ENCODE peak calls at places on chromosomes 7 and 10, in five cellular contexts. S is epithelial cell of esophagus, U is WTC11, W is mesothelial cell of epicardium, Z is H7. I is an unnamed sample.

GRCh38 chr10:111656066-111656465 is 527.5 kb downstream of the GPAM start:
- DNase-seq in S (no peak), U (no peak), W (no peak), Z (no peak), I (no peak)

GRCh38 chr10:102988404-102989314 is 70.6 kb downstream of the CNNM2 start:
- DNase-seq in S (peak; percentile 45), U (no peak), W (no peak), Z (no peak), I (peak; percentile 24)

GRCh38 chr10:35218339-35218955 is 91.8 kb downstream of the CREM start:
- DNase-seq in S (peak; percentile 85), U (peak; percentile 81), W (peak; percentile 60), Z (peak; percentile 54), I (peak; percentile 78)

GRCh38 chr7:108430664-108431063 is 25.6 kb downstream of the NRCAM start:
- DNase-seq in S (no peak), U (no peak), W (no peak), Z (no peak), I (no peak)

GRCh38 chr7:27143022-27143949 is at the start of gene HOXA5:
- DNase-seq in S (peak; percentile 95), U (peak; percentile 89), W (peak; percentile 83), Z (peak; percentile 98), I (peak; percentile 97)

GRCh38 chr7:113912881-113913280 is 5.9 kb downstream of the PPP1R3A start:
- DNase-seq in S (no peak), U (no peak), W (no peak), Z (no peak), I (no peak)

GRCh38 chr10:63703113-63703670 is 182.0 kb downstream of the REEP3 start:
- DNase-seq in S (peak; percentile 18), U (no peak), W (no peak), Z (no peak), I (no peak)

GRCh38 chr10:56449770-56450169 is 88.7 kb upstream of the ZWINT start:
- DNase-seq in S (peak; percentile 13), U (no peak), W (no peak), Z (no peak), I (no peak)

GRCh38 chr10:114876169-114876568 is 54.6 kb downstream of the FHIP2A start:
- DNase-seq in S (no peak), U (no peak), W (no peak), Z (peak; percentile 26), I (no peak)

GRCh38 chr10:62050941-62051433 is 149.5 kb downstream of the ARID5B start:
- DNase-seq in S (peak; percentile 94), U (no peak), W (no peak), Z (no peak), I (peak; percentile 59)

I was measured in AG08396.